ENCODE peak calls at places on chromosomes 12 and 14, in seven cellular contexts. Z is right cardiac atrium; W is GM12878; C is upper lobe of left lung; O is naive thymus-derived CD4-positive, alpha-beta T cell; Q is heart right ventricle; V is CD8-positive, alpha-beta T cell. I is an unnamed sample.

GRCh38 chr14:64717870-64718269 is 13.6 kb downstream of the PLEKHG3 start:
- ATAC-seq in Z (peak), W (no peak), C (no peak), O (no peak), Q (no peak), V (no peak), I (no peak)

GRCh38 chr14:70653662-70654061 is 11.9 kb downstream of the TTC9 start:
- ATAC-seq in Z (no peak), W (no peak), C (no peak), O (no peak), Q (no peak), V (no peak), I (no peak)

GRCh38 chr12:14836336-14837210 is 6.8 kb downstream of the ART4 start:
- ATAC-seq in Z (peak), W (no peak), C (peak), O (no peak), Q (no peak), V (no peak), I (peak)

GRCh38 chr12:104143918-104144317 is 5.9 kb upstream of the NFYB start:
- ATAC-seq in Z (no peak), W (no peak), C (no peak), O (no peak), Q (no peak), V (no peak), I (no peak)

GRCh38 chr12:16323010-16323409 is 24.4 kb upstream of the MGST1 start:
- ATAC-seq in Z (no peak), W (no peak), C (no peak), O (no peak), Q (no peak), V (no peak), I (no peak)

GRCh38 chr14:92199763-92200162 is 78.0 kb downstream of the CPSF2 start:
- ATAC-seq in Z (no peak), W (no peak), C (no peak), O (no peak), Q (no peak), V (no peak), I (no peak)

GRCh38 chr14:69481815-69482568 is 2.5 kb upstream of the PLEKHD1 start:
- ATAC-seq in Z (no peak), W (peak), C (no peak), O (peak), Q (no peak), V (no peak), I (no peak)

GRCh38 chr12:128791395-128792322 is 32.1 kb downstream of the SLC15A4 start:
- ATAC-seq in Z (no peak), W (peak), C (peak), O (no peak), Q (no peak), V (no peak), I (no peak)

GRCh38 chr14:73057939-73058223 is 453 bp upstream of the RBM25 start:
- ATAC-seq in Z (no peak), W (no peak), C (no peak), O (no peak), Q (no peak), V (no peak), I (peak)

GRCh38 chr12:109476807-109477184 is 304 bp downstream of the KCTD10 start:
- ATAC-seq in Z (peak), W (no peak), C (no peak), O (no peak), Q (peak), V (no peak), I (no peak)

GRCh38 chr12:95131589-95132335 is 58.3 kb upstream of the NR2C1 start:
- ATAC-seq in Z (no peak), W (no peak), C (no peak), O (no peak), Q (no peak), V (no peak), I (peak)

GRCh38 chr12:110201995-110202394 is 77.8 kb downstream of the IFT81 start:
- ATAC-seq in Z (no peak), W (no peak), C (no peak), O (no peak), Q (no peak), V (no peak), I (no peak)

GRCh38 chr12:107774349-107775029 is at the start of gene ASCL4:
- ATAC-seq in Z (no peak), W (no peak), C (no peak), O (no peak), Q (no peak), V (no peak), I (no peak)

GRCh38 chr14:61581955-61582615 is 113.2 kb upstream of the HIF1A start:
- ATAC-seq in Z (peak), W (no peak), C (no peak), O (no peak), Q (peak), V (no peak), I (no peak)

GRCh38 chr14:66493750-66494149 is 7.6 kb downstream of the CCDC196 start:
- ATAC-seq in Z (no peak), W (no peak), C (no peak), O (no peak), Q (no peak), V (no peak), I (no peak)

GRCh38 chr14:104335611-104336010 is 197.2 kb downstream of the KIF26A start:
- ATAC-seq in Z (no peak), W (no peak), C (no peak), O (no peak), Q (no peak), V (no peak), I (no peak)

GRCh38 chr12:63170321-63170720 is 19.3 kb upstream of the AVPR1A start:
- ATAC-seq in Z (no peak), W (no peak), C (no peak), O (no peak), Q (no peak), V (no peak), I (no peak)

DNA sequence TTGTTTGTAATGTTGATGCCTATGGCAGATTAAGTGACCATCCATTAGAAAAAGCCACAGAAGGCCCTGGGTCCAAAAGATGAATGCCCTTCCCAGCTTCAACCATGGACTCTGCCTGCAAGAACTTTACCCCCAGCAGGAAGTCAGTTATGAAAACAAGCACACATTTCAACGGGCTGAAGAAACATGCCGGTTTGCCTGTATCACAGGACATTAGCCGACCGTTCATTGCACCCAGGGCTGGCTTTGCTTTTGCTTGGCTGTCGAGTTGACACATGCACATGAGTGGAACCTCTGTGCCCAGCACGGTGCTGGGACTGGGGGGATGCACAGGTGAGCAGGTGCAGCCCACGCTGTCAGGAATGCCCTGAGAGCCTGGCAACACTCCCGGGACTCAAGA is 1087.0 kb downstream of the BCL11B start:
- ATAC-seq in Z (no peak), W (no peak), C (no peak), O (no peak), Q (no peak), V (no peak), I (no peak)
- H3K4me3 ChIP-seq in Z (no peak), W (no peak), C (no peak), O (peak), Q (no peak), V (peak), I (no peak)

DNA sequence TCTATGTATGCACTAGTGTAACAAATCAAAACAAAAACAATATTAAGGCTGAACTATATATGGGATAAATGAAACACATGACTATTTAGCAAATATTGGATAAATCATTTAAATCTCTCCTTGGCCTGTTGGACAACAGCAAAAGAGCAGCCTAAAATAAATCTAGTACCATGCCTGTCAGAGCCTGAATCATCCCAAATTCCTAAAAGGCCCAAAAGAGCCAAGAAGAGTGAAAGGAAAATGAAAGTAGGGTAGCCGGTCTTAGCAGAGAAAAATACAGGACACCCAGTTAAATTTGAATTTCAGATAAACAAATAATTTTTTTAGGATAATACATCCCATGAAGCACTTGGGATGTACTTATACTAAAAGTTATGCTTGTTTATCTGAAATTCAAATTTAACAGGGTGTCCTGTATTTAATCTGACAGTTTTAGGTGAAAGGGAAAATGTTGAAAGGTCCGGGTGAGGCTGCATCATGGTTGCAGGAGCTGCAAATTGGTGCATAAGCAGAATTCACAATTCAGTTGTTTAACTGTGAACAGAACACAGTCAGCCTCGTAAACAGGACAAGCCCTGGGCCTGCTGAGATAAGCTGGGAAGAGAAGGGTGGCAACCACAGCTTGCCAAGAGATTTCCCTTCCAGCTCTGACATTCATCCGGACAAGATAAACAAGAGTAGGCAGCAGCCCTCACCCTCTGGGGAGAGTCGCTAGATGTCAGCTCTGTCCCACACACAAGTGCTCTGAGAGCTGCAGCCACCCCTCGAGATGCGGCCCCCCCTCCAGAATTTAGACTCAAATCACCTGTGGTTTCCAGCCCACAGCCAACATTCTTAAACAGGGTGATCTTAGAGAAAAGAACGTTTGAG is 30.3 kb downstream of the DMAC2L start:
- ATAC-seq in Z (peak), W (peak), C (peak), O (peak), Q (peak), V (peak), I (peak)
- H3K4me3 ChIP-seq in Z (peak), W (no peak), C (peak), O (no peak), Q (peak), V (no peak), I (peak)

DNA sequence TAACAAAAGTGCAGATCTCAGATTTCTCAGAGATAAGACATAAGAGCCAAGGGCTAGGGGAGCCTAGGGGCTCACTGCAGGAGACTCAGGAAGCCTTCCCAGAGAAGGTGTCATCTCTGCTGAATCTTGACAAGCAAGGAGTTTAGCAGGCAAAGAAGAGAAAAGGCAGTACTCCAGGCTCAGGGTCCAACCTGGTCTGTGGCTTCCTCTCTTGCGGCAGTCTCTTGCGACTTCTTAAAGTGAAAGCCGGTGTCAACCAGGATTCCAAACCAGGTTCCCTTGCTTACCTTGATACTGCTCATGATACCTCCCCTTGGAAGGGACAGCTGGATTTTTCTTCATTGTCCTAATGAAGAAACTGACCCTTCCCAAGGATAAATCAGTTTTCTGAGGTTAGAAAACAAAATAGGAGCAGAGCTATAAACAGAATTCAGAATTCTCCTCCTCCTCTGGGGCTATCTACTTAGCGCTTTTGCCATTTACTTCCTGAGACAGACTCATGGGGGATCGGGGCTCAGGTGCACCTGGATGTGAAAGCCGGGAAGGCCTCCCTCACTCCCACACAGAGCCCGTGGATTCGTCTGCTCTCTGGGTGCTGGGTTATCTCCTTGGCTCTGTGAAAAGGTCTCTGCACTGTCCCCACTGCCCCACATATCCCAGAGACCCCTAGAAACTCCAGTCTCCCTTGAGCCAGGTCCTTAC is 1.8 kb upstream of the SCNN1A start:
- ATAC-seq in Z (no peak), W (peak), C (no peak), O (peak), Q (no peak), V (peak), I (no peak)
- H3K4me3 ChIP-seq in Z (no peak), W (no peak), C (peak), O (peak), Q (no peak), V (no peak), I (no peak)

DNA sequence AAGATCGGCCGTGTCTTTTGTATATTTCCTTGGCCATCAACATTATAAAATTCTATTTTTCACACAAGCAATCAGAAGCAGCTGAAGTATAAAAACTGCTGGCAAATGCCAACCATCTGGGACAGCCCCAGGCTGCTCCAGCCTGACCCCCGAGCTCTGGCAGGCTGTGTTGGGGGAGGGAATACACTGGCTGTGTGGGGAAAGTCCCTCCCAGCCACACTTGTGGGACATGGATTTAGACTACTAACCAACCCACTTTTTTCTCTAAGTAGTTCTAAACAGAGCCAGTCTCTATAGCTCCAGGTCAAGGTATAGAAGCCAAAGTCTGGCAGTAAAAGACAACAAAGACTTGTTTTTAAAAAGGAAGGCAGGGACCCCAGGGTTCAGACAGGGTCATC is 13.6 kb downstream of the POMT2 start:
- ATAC-seq in Z (peak), W (peak), C (no peak), O (no peak), Q (no peak), V (no peak), I (no peak)
- H3K4me3 ChIP-seq in Z (no peak), W (no peak), C (no peak), O (no peak), Q (no peak), V (no peak), I (no peak)

DNA sequence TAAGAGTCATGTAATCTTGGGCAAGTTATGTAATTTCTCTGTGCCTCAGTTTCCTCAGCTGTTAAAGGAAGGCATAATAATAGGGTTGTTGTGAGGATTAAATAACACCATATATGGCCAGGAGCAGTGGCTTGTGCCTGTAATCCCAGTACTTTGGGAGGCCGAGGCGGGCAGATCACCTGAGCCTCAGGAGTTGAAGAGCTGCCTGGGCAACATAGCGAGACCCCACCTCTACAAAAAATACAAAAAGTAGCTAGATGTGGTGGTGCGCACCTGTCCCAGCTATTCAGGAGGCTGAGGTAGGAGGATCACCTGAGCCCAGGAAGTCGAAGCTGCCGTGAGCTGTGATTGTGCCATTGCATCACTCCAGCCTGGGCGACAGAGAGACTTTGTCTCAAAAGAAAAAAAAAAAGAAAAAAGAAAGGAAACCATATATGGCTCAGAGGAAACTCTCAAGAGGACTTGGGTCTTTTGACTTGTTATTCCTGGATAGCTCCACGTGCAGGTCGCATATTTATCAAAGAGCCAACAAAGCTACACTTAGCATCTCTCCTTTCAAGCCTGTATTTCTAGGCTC is 6.9 kb downstream of the GPRC5A start:
- ATAC-seq in Z (no peak), W (no peak), C (no peak), O (no peak), Q (no peak), V (no peak), I (no peak)
- H3K4me3 ChIP-seq in Z (no peak), W (no peak), C (no peak), O (no peak), Q (no peak), V (no peak), I (no peak)